ENCODE peak calls at places on chromosomes 12 and 14, in six cellular contexts. Y is substantia nigra, F is EL, S is psoas muscle, Q is iPS-NIHi11, Z is heart right ventricle. K is an unnamed sample.

GRCh38 chr14:94614802-94615201 is 2.6 kb downstream of the SERPINA3 start:
- DNase-seq in Y (no peak), F (no peak), S (no peak), Q (no peak), Z (no peak), K (no peak)

GRCh38 chr14:89775161-89775560 is 179.4 kb downstream of the EFCAB11 start:
- DNase-seq in Y (no peak), F (no peak), S (no peak), Q (no peak), Z (no peak), K (no peak)

GRCh38 chr14:90288646-90289355 is 32.4 kb downstream of the PSMC1 start:
- DNase-seq in Y (no peak), F (no peak), S (no peak), Q (no peak), Z (peak; percentile 19), K (no peak)

GRCh38 chr12:41596190-41596589 is 408.1 kb downstream of the PDZRN4 start:
- DNase-seq in Y (no peak), F (no peak), S (no peak), Q (no peak), Z (no peak), K (peak; percentile 9)

GRCh38 chr14:85532981-85533820 is 3.3 kb downstream of the FLRT2 start:
- DNase-seq in Y (no peak), F (peak; percentile 90), S (peak; percentile 51), Q (peak; percentile 72), Z (peak; percentile 38), K (peak; percentile 80)

GRCh38 chr14:104746071-104746545 is 6.8 kb upstream of the SIVA1 start:
- DNase-seq in Y (no peak), F (no peak), S (no peak), Q (no peak), Z (no peak), K (no peak)

GRCh38 chr14:96268426-96269358 is 12.7 kb downstream of the BDKRB1 start:
- DNase-seq in Y (no peak), F (peak; percentile 97), S (peak; percentile 65), Q (no peak), Z (peak; percentile 19), K (no peak)

GRCh38 chr14:51182166-51182565 is 57.9 kb upstream of the TMX1 start:
- DNase-seq in Y (no peak), F (no peak), S (no peak), Q (no peak), Z (no peak), K (no peak)

GRCh38 chr12:4107436-4107878 is 166.1 kb upstream of the CCND2 start:
- DNase-seq in Y (no peak), F (peak; percentile 54), S (no peak), Q (peak; percentile 65), Z (no peak), K (no peak)

GRCh38 chr14:100540141-100540925 is 46.9 kb downstream of the BEGAIN start:
- DNase-seq in Y (no peak), F (no peak), S (peak; percentile 7), Q (peak; percentile 75), Z (peak; percentile 11), K (no peak)